ENCODE peak calls at places on chromosomes 12 and 14, in four cellular contexts. O, J, A and U are unnamed samples.
A peak's percentile ranks its signal among the peaks of the same experiment; 100 is the strongest.

GRCh38 chr14:96271421-96271762 is 15.4 kb downstream of the BDKRB1 start:
- DNase-seq in O (no peak), J (no peak), A (no peak), U (no peak)

GRCh38 chr12:110200124-110200417 is 75.9 kb downstream of the IFT81 start:
- DNase-seq in O (no peak), J (no peak), A (no peak), U (no peak)

GRCh38 chr12:69239922-69240624 is 704 bp downstream of the CPSF6 start:
- DNase-seq in O (peak; percentile 39), J (peak; percentile 28), A (peak; percentile 37), U (peak; percentile 41)

GRCh38 chr12:89230376-89231101 is 121.8 kb downstream of the DUSP6 start:
- DNase-seq in O (no peak), J (no peak), A (no peak), U (no peak)

GRCh38 chr14:87076146-87076545 is 916.8 kb downstream of the GALC start:
- DNase-seq in O (no peak), J (no peak), A (no peak), U (no peak)

GRCh38 chr12:109707470-109707821 is 6.2 kb upstream of the FAM222A start:
- DNase-seq in O (no peak), J (no peak), A (no peak), U (no peak)

GRCh38 chr12:5648692-5649338 is 216.9 kb downstream of the NTF3 start:
- DNase-seq in O (no peak), J (no peak), A (no peak), U (no peak)

GRCh38 chr14:71354142-71354541 is 446.9 kb downstream of the PCNX1 start:
- DNase-seq in O (no peak), J (no peak), A (no peak), U (no peak)

GRCh38 chr12:8590842-8591545 is 21.7 kb downstream of the AICDA start:
- DNase-seq in O (peak; percentile 7), J (no peak), A (no peak), U (no peak)

GRCh38 chr14:57086271-57087162 is 182.2 kb downstream of the EXOC5 start:
- DNase-seq in O (no peak), J (no peak), A (no peak), U (no peak)

GRCh38 chr14:101150010-101150409 is 246.5 kb upstream of the RTL1 start:
- DNase-seq in O (no peak), J (no peak), A (no peak), U (no peak)

GRCh38 chr12:7017870-7018349 is 366 bp downstream of the LPCAT3 start:
- DNase-seq in O (no peak), J (no peak), A (no peak), U (no peak)

GRCh38 chr12:96513681-96514080 is 24.3 kb downstream of the CFAP54 start:
- DNase-seq in O (no peak), J (no peak), A (no peak), U (no peak)

GRCh38 chr12:19520646-19521045 is 81.4 kb downstream of the AEBP2 start:
- DNase-seq in O (no peak), J (no peak), A (no peak), U (peak; percentile 7)

GRCh38 chr14:75425443-75425842 is 2.4 kb upstream of the JDP2 start:
- DNase-seq in O (no peak), J (no peak), A (no peak), U (no peak)

GRCh38 chr14:75257241-75257640 is 21.4 kb upstream of the FOS start:
- DNase-seq in O (no peak), J (no peak), A (no peak), U (no peak)

GRCh38 chr14:105065280-105066228 is at the start of gene GPR132:
- DNase-seq in O (no peak), J (peak; percentile 84), A (peak; percentile 95), U (peak; percentile 49)

GRCh38 chr12:84757978-84758377 is 154.6 kb downstream of the SLC6A15 start:
- DNase-seq in O (no peak), J (no peak), A (no peak), U (no peak)

GRCh38 chr14:100677925-100678765 is 48.5 kb upstream of the DLK1 start:
- DNase-seq in O (peak; percentile 50), J (no peak), A (no peak), U (peak; percentile 65)

GRCh38 chr12:109732321-109733305 is 19.0 kb downstream of the FAM222A start:
- DNase-seq in O (no peak), J (no peak), A (no peak), U (no peak)

GRCh38 chr14:86072134-86072894 is 542.4 kb downstream of the FLRT2 start:
- DNase-seq in O (no peak), J (no peak), A (no peak), U (no peak)

GRCh38 chr12:121273364-121273896 is 23.1 kb downstream of the CAMKK2 start:
- DNase-seq in O (no peak), J (no peak), A (no peak), U (no peak)

GRCh38 chr12:57849035-57849434 is 2.5 kb upstream of the CTDSP2 start:
- DNase-seq in O (no peak), J (no peak), A (no peak), U (no peak)

GRCh38 chr12:28051516-28052456 is 79.3 kb upstream of the PTHLH start:
- DNase-seq in O (no peak), J (no peak), A (no peak), U (no peak)

GRCh38 chr14:86035882-86036281 is 505.9 kb downstream of the FLRT2 start:
- DNase-seq in O (no peak), J (no peak), A (no peak), U (no peak)

GRCh38 chr14:34496679-34497513 is 34.9 kb upstream of the SPTSSA start:
- DNase-seq in O (peak; percentile 47), J (no peak), A (no peak), U (peak; percentile 71)

GRCh38 chr14:105602243-105602750 is 75.9 kb downstream of the TMEM121 start:
- DNase-seq in O (no peak), J (no peak), A (no peak), U (no peak)

GRCh38 chr12:2295941-2296461 is 243.2 kb downstream of the CACNA1C start:
- DNase-seq in O (peak; percentile 45), J (no peak), A (no peak), U (no peak)

GRCh38 chr14:103074699-103075341 is 9.2 kb upstream of the LBHD2 start:
- DNase-seq in O (no peak), J (no peak), A (no peak), U (no peak)

GRCh38 chr12:58888131-58888783 is 32.0 kb downstream of the LRIG3 start:
- DNase-seq in O (peak; percentile 76), J (no peak), A (no peak), U (peak; percentile 82)

GRCh38 chr12:27359578-27360340 is 27.1 kb downstream of the BMAL2 start:
- DNase-seq in O (no peak), J (no peak), A (no peak), U (no peak)

GRCh38 chr12:93803408-93803807 is 126.2 kb downstream of the CRADD start:
- DNase-seq in O (no peak), J (no peak), A (no peak), U (no peak)

GRCh38 chr12:46964496-46965098 is 114.8 kb upstream of the PCED1B start:
- DNase-seq in O (no peak), J (no peak), A (no peak), U (no peak)

GRCh38 chr12:117188961-117189724 is 1.1 kb downstream of the FBXO21 start:
- DNase-seq in O (peak; percentile 67), J (no peak), A (no peak), U (peak; percentile 78)

GRCh38 chr12:116137318-116137717 is 140.2 kb downstream of the MED13L start:
- DNase-seq in O (no peak), J (no peak), A (no peak), U (no peak)

GRCh38 chr12:5562581-5562980 is 130.7 kb downstream of the NTF3 start:
- DNase-seq in O (no peak), J (no peak), A (no peak), U (no peak)

GRCh38 chr14:36773136-36773540 is 111.5 kb downstream of the PAX9 start:
- DNase-seq in O (no peak), J (no peak), A (no peak), U (no peak)

GRCh38 chr12:105946541-105946940 is 192.2 kb downstream of the NUAK1 start:
- DNase-seq in O (no peak), J (no peak), A (no peak), U (no peak)